ENCODE peak calls at places on chromosomes 7 and 10, in five cellular contexts. T is HL-60, Y is WERI-Rb-1, D is heart right ventricle, M is SK-N-SH. H is an unnamed sample.

GRCh38 chr7:107982918-107983389 is 20.0 kb downstream of the LAMB1 start:
- DNase-seq in T (no peak), Y (no peak), D (no peak), M (no peak), H (no peak)

GRCh38 chr7:24669971-24670591 is 87.2 kb downstream of the GSDME start:
- DNase-seq in T (no peak), Y (no peak), D (no peak), M (no peak), H (no peak)

GRCh38 chr7:151120896-151121295 is 34.6 kb downstream of the AGAP3 start:
- DNase-seq in T (no peak), Y (no peak), D (no peak), M (no peak), H (no peak)

GRCh38 chr10:266974-267425 is 131.7 kb downstream of the ZMYND11 start:
- DNase-seq in T (no peak), Y (no peak), D (no peak), M (peak; percentile 43), H (no peak)

GRCh38 chr7:152574892-152575511 is 100.9 kb downstream of the XRCC2 start:
- DNase-seq in T (no peak), Y (no peak), D (no peak), M (no peak), H (no peak)

GRCh38 chr10:52779541-52780390 is 7.2 kb upstream of the MBL2 start:
- DNase-seq in T (peak; percentile 57), Y (peak; percentile 49), D (peak; percentile 63), M (peak; percentile 81), H (peak; percentile 34)

GRCh38 chr10:33263453-33263852 is 71.0 kb downstream of the NRP1 start:
- DNase-seq in T (no peak), Y (no peak), D (no peak), M (no peak), H (no peak)

GRCh38 chr10:120456143-120456625 is 843 bp upstream of the PLPP4 start:
- DNase-seq in T (no peak), Y (peak; percentile 31), D (no peak), M (no peak), H (no peak)

GRCh38 chr7:94396044-94396443 is 1.3 kb downstream of the COL1A2 start:
- DNase-seq in T (no peak), Y (no peak), D (no peak), M (no peak), H (no peak)

GRCh38 chr10:36721851-36722250 is 403.5 kb upstream of the ANKRD30A start:
- DNase-seq in T (no peak), Y (no peak), D (no peak), M (no peak), H (no peak)

GRCh38 chr10:79029478-79030390 is 39.0 kb upstream of the ZMIZ1 start:
- DNase-seq in T (no peak), Y (peak; percentile 74), D (no peak), M (no peak), H (no peak)

GRCh38 chr7:150753826-150754603 is 16.8 kb downstream of the GIMAP5 start:
- DNase-seq in T (peak; percentile 30), Y (peak; percentile 26), D (no peak), M (peak; percentile 68), H (no peak)

GRCh38 chr10:78065616-78066410 is 32.1 kb downstream of the RPS24 start:
- DNase-seq in T (no peak), Y (no peak), D (no peak), M (no peak), H (no peak)

GRCh38 chr10:133359554-133359971 is 1.7 kb upstream of the FUOM start:
- DNase-seq in T (no peak), Y (no peak), D (no peak), M (peak; percentile 59), H (no peak)

GRCh38 chr10:4804505-4804904 is 21.5 kb upstream of the AKR1E2 start:
- DNase-seq in T (no peak), Y (no peak), D (no peak), M (no peak), H (no peak)

GRCh38 chr10:103712898-103713498 is 142.4 kb downstream of the SH3PXD2A start:
- DNase-seq in T (peak; percentile 74), Y (peak; percentile 78), D (peak; percentile 74), M (peak; percentile 73), H (peak; percentile 65)

GRCh38 chr10:104076743-104077160 is 8.9 kb downstream of the COL17A1 start:
- DNase-seq in T (no peak), Y (no peak), D (peak; percentile 28), M (no peak), H (peak; percentile 68)

GRCh38 chr7:145216876-145217275 is 381.0 kb upstream of the TPK1 start:
- DNase-seq in T (no peak), Y (no peak), D (no peak), M (no peak), H (no peak)

DNA sequence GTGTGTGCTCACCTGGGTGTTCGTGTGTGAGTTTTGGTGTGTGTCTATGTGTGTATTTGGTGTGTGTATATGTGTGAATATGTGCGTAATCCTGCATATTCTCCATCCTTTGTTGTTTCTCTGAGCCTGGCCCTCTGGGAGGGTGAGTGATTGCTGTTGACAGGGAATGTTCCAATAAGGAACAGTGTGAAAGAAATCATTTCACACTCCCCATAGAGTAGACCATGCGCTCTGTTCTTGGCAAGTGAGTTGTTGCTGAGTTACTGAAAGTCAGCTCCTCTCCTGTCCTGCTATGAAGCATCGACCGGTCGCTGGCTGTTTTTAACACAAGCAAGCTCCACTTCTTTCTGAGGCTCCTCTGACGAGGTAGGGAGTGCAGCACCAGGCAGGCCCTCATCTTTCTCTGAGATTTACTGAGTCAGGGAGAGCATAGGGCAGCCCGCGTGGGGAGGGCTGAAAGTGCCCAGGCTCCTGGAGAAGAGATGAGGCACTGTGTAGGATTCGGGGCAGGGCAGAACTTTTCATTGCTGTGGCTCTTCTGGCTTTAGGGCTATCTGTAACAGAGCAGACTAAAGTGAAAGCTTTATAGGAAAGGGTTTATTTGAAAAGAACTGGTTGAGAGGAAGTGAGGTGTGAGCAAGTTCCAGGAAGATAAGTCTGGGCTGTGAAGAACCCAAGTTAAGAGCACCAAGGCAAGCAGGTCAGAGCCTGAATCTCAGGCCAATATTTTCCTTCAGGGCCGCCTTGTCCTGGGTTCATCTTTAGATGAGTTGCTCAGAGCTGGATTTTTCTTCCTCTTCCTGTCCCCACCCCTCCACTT is 332.2 kb downstream of the CCSER2 start:
- DNase-seq in T (no peak), Y (no peak), D (no peak), M (no peak), H (no peak)
- TF ChIP-seq CTCF in T (no peak), Y (no peak), D (no peak), M (no peak), H (no peak)

DNA sequence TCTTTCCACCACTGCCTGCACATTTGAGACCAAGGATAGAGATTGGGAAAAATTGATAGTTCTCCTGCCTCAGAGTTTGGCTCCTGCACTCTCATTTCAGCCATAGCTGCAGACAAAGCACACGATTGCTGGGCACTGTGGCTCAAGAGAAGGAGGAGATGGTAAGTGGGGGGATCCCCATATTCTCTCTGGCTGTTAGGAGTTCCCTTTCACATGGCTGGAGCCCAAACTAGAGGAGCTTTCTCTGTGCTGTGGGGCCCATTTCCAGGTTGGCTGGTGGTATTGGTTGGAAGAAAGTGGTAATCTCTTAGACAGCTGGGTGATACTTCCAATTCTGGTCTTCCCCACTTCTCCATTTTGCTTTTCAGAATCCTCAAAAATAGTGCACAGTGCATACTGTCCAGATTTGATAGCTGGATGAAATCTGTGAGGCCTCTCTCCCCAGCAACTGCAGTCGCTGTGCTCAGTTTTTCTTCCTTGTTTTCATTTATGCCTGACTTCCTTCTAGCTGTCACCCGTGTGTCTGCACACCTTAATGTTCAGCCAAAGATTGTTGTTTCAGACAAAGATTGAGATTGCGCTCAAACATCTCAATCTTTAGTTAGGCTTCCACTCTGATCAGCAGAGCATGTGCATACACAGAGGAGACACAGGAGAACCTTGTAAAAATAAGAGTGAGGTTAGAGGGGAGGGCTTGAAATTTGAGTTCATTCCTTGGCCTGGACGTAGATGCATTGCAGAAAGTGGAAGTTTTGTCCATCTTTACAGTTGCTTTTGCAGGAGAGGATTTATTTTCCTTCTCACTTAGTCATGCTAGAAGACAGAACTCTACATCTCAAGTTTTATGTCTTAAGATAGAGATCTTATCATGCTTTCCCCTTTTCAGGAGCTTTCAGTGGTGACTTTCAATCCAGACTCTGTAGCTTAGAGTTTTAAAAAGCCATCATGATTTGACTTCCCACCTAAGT is 28.6 kb downstream of the RABGEF1 start:
- DNase-seq in T (no peak), Y (no peak), D (no peak), M (no peak), H (no peak)
- H3K4me3 ChIP-seq in T (no peak overlapping the region), Y (no peak overlapping the region), D (no peak overlapping the region), M (no peak overlapping the region), H (no peak overlapping the region)

DNA sequence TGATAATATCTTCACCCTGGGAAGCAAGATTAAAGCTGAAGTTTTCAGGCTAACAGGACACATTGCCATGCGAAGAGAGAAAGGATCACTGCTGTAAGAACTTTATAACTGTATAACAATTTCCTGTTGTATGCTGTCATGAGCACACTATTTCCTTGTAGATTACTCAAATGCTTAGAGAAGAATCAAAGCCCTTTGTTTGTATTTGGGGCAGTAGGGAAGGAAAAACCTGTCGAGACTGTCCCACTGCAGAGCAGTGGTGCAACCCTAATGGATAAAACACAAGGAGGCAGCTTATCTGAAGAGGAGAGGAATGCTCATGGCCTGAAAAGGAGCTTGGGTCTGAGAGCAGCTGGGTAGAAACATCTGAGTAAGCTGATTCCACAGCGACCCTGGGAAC is 327.7 kb upstream of the NPSR1 start:
- DNase-seq in T (no peak), Y (no peak), D (no peak), M (no peak), H (no peak)
- TF ChIP-seq CTCF in T (no peak), Y (no peak), D (no peak), M (no peak), H (no peak)

GRCh38 chr10:11608159-11608966 is 3.1 kb downstream of the USP6NL start:
- DNase-seq in T (no peak), Y (no peak), D (no peak), M (no peak), H (no peak)

GRCh38 chr10:11610151-11610854 is 1.1 kb downstream of the USP6NL start:
- DNase-seq in T (no peak), Y (no peak), D (no peak), M (no peak), H (no peak)

GRCh38 chr10:11609492-11610093 is 1.9 kb downstream of the USP6NL start:
- DNase-seq in T (no peak), Y (no peak), D (no peak), M (no peak), H (no peak)

GRCh38 chr10:11610855-11611247 is 599 bp downstream of the USP6NL start:
- DNase-seq in T (peak; percentile 22), Y (no peak), D (peak; percentile 39), M (no peak), H (no peak)

DNA sequence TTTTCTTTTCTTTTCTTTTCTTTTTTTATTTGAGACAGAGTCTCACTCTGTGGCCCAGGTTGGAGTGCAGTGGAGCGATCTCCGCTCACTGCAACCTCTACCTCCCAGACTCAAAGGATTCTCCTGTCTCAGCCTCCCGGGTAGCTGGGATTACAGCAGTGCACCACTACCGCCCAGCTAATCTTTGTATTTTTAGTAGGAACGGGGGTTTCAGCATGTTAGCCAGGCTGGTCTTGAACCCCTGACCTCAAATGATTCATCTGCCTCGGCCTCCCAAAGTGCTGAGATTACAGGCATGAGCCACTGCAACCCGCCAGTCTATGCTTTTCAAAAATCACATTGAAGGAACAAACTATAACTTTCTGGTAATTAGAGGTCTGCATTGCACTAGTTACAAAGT is 2.4 kb downstream of the USP6NL start:
- DNase-seq in T (no peak), Y (no peak), D (no peak), M (no peak), H (no peak)
- H3K4me3 ChIP-seq in T (no peak overlapping the region), Y (no peak overlapping the region), D (no peak overlapping the region), M (no peak overlapping the region), H (no peak overlapping the region)

DNA sequence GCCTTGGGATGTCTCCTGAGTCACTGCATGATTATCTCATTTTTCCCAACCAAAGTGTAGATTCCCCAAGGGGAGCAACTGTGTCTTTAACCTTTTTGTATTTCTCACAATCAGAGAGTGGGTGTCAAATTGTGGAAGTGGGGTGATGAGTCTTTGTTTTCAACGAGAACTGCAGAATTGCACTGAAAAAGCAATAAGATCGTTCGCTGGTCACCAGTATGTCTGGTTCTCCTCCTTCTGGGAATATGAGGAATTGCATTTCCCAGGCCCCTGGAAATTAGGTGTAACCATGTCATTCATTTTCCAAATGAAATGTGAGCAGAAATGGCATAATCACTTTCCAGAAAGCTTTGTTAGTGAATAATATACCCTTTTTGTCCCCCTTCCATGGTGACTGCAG is 326.9 kb downstream of the GPAM start:
- DNase-seq in T (no peak), Y (no peak), D (no peak), M (peak; percentile 4), H (no peak)
- TF ChIP-seq CTCF in T (no peak), Y (peak; percentile 47), D (peak; percentile 9), M (no peak), H (peak; percentile 57)

H was measured in astrocyte of the cerebellum.